ENCODE peak calls at places on chromosomes 5 and 9, in four cellular contexts. H, G, A and V are unnamed samples.

GRCh38 chr5:153756540-153756939 is 266.1 kb downstream of the GRIA1 start:
- DNase-seq in H (peak; percentile 6), A (peak; percentile 29), G (peak; percentile 4), V (peak; percentile 14)

GRCh38 chr5:142888469-142889085 is 118.4 kb downstream of the ARHGAP26 start:
- DNase-seq in H (peak; percentile 72), G (peak; percentile 57), A (peak; percentile 74), V (peak; percentile 65)

GRCh38 chr5:33936381-33937016 is at the start of gene RXFP3:
- DNase-seq in G (no peak), A (peak; percentile 58), H (no peak), V (peak; percentile 11)

GRCh38 chr5:74028976-74029375 is 403.0 kb downstream of the ARHGEF28 start:
- DNase-seq in A (no peak), G (no peak), H (no peak), V (no peak)

GRCh38 chr9:33097192-33097591 is 20.7 kb upstream of the SMU1 start:
- DNase-seq in H (no peak), G (no peak), A (no peak), V (no peak)

GRCh38 chr9:85237478-85237877 is 504.3 kb downstream of the AGTPBP1 start:
- DNase-seq in G (peak; percentile 52), A (no peak), H (no peak), V (no peak)

GRCh38 chr5:19208397-19208796 is 779.6 kb downstream of the CDH18 start:
- DNase-seq in A (no peak), H (no peak), G (no peak), V (no peak)

GRCh38 chr9:136131629-136132499 is 13.2 kb upstream of the TMEM250 start:
- DNase-seq in A (no peak), G (no peak), H (no peak), V (no peak)

GRCh38 chr5:66856041-66856805 is 260.0 kb downstream of the MAST4 start:
- DNase-seq in G (no peak), A (no peak), H (no peak), V (no peak)

GRCh38 chr5:111389390-111390082 is 122.8 kb downstream of the STARD4 start:
- DNase-seq in A (peak; percentile 39), G (peak; percentile 69), H (peak; percentile 2), V (peak; percentile 88)

GRCh38 chr9:136974834-136975535 is 2.3 kb upstream of the PTGDS start:
- DNase-seq in A (no peak), H (no peak), G (no peak), V (peak; percentile 27)

GRCh38 chr9:133374612-133375115 is 1.2 kb downstream of the SURF4 start:
- DNase-seq in H (no peak), G (peak; percentile 67), A (peak; percentile 60), V (peak; percentile 28)

GRCh38 chr9:85666086-85666485 is 75.7 kb downstream of the AGTPBP1 start:
- DNase-seq in G (no peak), H (no peak), A (no peak), V (no peak)

GRCh38 chr5:157912621-157913325 is 53.8 kb upstream of the CLINT1 start:
- DNase-seq in A (no peak), H (no peak), G (no peak), V (peak; percentile 89)

GRCh38 chr5:54719384-54720306 is 202.1 kb downstream of the SNX18 start:
- DNase-seq in A (peak; percentile 72), H (no peak), G (peak; percentile 87), V (peak; percentile 66)

GRCh38 chr5:60688980-60689379 is 11.0 kb downstream of the DEPDC1B start:
- DNase-seq in G (no peak), H (no peak), A (no peak), V (no peak)

GRCh38 chr5:157511656-157512644 is 51.9 kb downstream of the NIPAL4 start:
- DNase-seq in G (peak; percentile 99), H (peak; percentile 86), A (peak; percentile 99), V (peak; percentile 94)

GRCh38 chr9:137186385-137186784 is 2.0 kb downstream of the ANAPC2 start:
- DNase-seq in G (no peak), H (no peak), A (no peak), V (no peak)

GRCh38 chr5:77952811-77953210 is 176.7 kb upstream of the TBCA start:
- DNase-seq in A (no peak), H (no peak), G (peak; percentile 32), V (no peak)

GRCh38 chr5:73899055-73899454 is 273.1 kb downstream of the ARHGEF28 start:
- DNase-seq in H (no peak), G (no peak), A (no peak), V (no peak)

GRCh38 chr5:78326930-78327329 is 32.4 kb upstream of the AP3B1 start:
- DNase-seq in H (no peak), A (no peak), G (no peak), V (no peak)

GRCh38 chr5:103808464-103809106 is 246.0 kb upstream of the NUDT12 start:
- DNase-seq in A (peak; percentile 73), H (peak; percentile 65), G (peak; percentile 69), V (peak; percentile 62)

GRCh38 chr9:13857521-13857920 is 456.4 kb downstream of the NFIB start:
- DNase-seq in G (no peak), A (peak; percentile 52), H (no peak), V (peak; percentile 56)

GRCh38 chr5:111810087-111810486 is 53.1 kb upstream of the NREP start:
- DNase-seq in H (no peak), G (no peak), A (no peak), V (no peak)

GRCh38 chr5:96679293-96679692 is 17.1 kb downstream of the CAST start:
- DNase-seq in G (no peak), A (no peak), H (no peak), V (no peak)

GRCh38 chr5:60248900-60249299 is 355.4 kb upstream of the PDE4D start:
- DNase-seq in G (no peak), H (no peak), A (no peak), V (no peak)

GRCh38 chr9:110752766-110753165 is 84.2 kb downstream of the MUSK start:
- DNase-seq in H (peak; percentile 88), A (peak; percentile 96), G (peak; percentile 94), V (peak; percentile 98)

GRCh38 chr5:176675676-176676360 is 28.5 kb downstream of the TSPAN17 start:
- DNase-seq in H (peak; percentile 56), G (no peak), A (no peak), V (peak; percentile 45)

GRCh38 chr9:120920495-120921178 is 6.0 kb downstream of the TRAF1 start:
- DNase-seq in G (no peak), A (no peak), H (no peak), V (no peak)

GRCh38 chr5:15500326-15500958 is 462 bp downstream of the FBXL7 start:
- DNase-seq in G (peak; percentile 46), H (peak; percentile 32), A (peak; percentile 50), V (peak; percentile 31)

GRCh38 chr5:164188733-164189148 is 683.3 kb downstream of the MAT2B start:
- DNase-seq in G (no peak), A (no peak), H (no peak), V (no peak)

GRCh38 chr9:74645007-74645639 is 148.0 kb downstream of the RORB start:
- DNase-seq in G (peak; percentile 18), A (no peak), H (peak; percentile 24), V (peak; percentile 16)

GRCh38 chr5:172437445-172438303 is 16.7 kb downstream of the SH3PXD2B start:
- DNase-seq in H (peak; percentile 49), A (peak; percentile 89), G (peak; percentile 90), V (peak; percentile 84)

GRCh38 chr9:123326662-123327093 is 29.3 kb upstream of the CRB2 start:
- DNase-seq in H (no peak), A (peak; percentile 23), G (peak; percentile 8), V (no peak)

GRCh38 chr5:150410524-150411244 is 2.0 kb downstream of the CD74 start:
- DNase-seq in A (peak; percentile 76), G (peak; percentile 65), H (peak; percentile 62), V (peak; percentile 84)

GRCh38 chr9:90808890-90809685 is 7.5 kb downstream of the SYK start:
- DNase-seq in G (no peak), A (no peak), H (no peak), V (no peak)

GRCh38 chr5:160665460-160665859 is 186.6 kb downstream of the ATP10B start:
- DNase-seq in G (no peak), H (no peak), A (no peak), V (no peak)

GRCh38 chr9:136585531-136586120 is 39.8 kb upstream of the NOTCH1 start:
- DNase-seq in H (no peak), A (no peak), G (no peak), V (no peak)

GRCh38 chr9:19408693-19409405 is at the start of gene ACER2:
- DNase-seq in H (peak; percentile 90), G (peak; percentile 91), A (peak; percentile 83), V (peak; percentile 94)

GRCh38 chr9:70399141-70399540 is 15.3 kb downstream of the KLF9 start:
- DNase-seq in A (no peak), G (no peak), H (no peak), V (no peak)
- H3K4me3 ChIP-seq in A (no peak overlapping the region), G (no peak overlapping the region), H (no peak overlapping the region), V (no peak overlapping the region)

DNA sequence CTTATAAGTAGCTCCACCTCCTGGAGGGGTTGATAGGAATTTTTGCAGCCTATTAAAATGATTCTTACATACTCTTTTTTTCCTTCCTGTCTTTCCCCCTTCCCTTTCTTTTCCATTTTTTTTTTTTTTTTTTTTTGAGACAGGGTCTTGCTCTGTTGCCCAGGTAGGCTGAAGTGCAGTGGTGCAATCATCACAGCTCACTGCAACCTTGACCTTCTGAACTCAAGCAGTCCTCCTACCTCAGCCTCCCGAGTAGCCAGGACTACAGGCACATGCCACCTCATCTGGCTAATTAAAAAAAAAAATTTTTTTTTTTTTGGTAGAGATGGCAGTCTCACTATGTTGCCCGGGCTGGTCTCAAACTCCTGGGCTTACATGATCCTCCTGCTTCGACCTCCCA is 4.3 kb upstream of the TBC1D2 start:
- DNase-seq in A (no peak), H (no peak), G (no peak), V (no peak)
- TF ChIP-seq CTCF in A (no peak), H (no peak), G (no peak), V (no peak)

GRCh38 chr5:40410939-40411635 is 268.6 kb upstream of the PTGER4 start:
- DNase-seq in A (peak; percentile 83), H (no peak), G (peak; percentile 78), V (peak; percentile 97)
- H3K4me3 ChIP-seq in A (no peak overlapping the region), H (no peak overlapping the region), G (no peak overlapping the region), V (no peak overlapping the region)

GRCh38 chr5:11104543-11105151 is 343.6 kb upstream of the DAP start:
- DNase-seq in G (no peak), H (no peak), A (no peak), V (no peak)

GRCh38 chr5:11105706-11106105 is 344.7 kb upstream of the DAP start:
- DNase-seq in A (no peak), H (no peak), G (no peak), V (no peak)

DNA sequence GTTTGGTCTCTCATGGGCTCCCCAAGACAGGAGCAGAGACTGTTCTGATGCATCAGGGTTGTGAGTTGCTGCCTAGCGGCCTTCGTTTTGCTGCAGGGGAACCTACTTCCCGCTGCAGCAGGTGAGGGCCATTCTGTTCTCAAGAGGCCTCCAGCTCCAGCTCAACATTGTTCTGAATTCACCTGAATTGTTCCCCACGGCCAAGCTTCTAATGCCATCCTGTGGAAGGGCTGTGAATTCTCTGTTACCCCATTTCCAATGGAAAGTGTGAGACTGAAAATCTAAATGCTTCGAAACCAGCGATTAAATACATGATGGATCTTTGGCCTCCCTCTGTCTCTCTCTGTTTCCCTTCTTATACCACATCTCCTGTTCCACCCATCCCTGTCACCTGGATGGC is 349.1 kb upstream of the DAP start:
- DNase-seq in G (no peak), H (no peak), A (no peak), V (no peak)
- TF ChIP-seq CTCF in G (no peak), H (no peak), A (no peak), V (no peak)